ENCODE peak calls at places on chromosomes 12 and 14, in five cellular contexts. X is neural progenitor cell, H is OCI-LY7, L is astrocyte of the spinal cord, J is Daoy. Q is an unnamed sample.

GRCh38 chr14:99605299-99605961 is 1.4 kb upstream of the CCDC85C start:
- DNase-seq in H (peak), L (peak), J (peak), X (peak), Q (peak)

GRCh38 chr12:87303396-87304012 is 725.7 kb downstream of the C12orf50 start:
- DNase-seq in H (no peak), X (no peak), L (no peak), J (no peak), Q (no peak)

GRCh38 chr14:50520947-50521815 is 11.2 kb downstream of the MAP4K5 start:
- DNase-seq in L (peak), H (no peak), J (peak), X (no peak), Q (no peak)

GRCh38 chr12:52434096-52434733 is at the start of gene KRT75:
- DNase-seq in H (no peak), L (peak), X (no peak), J (peak), Q (no peak)

GRCh38 chr12:65566776-65567175 is 257.5 kb upstream of the HMGA2 start:
- DNase-seq in X (no peak), J (no peak), L (peak), H (no peak), Q (no peak)

GRCh38 chr14:104048758-104049496 is 36.6 kb upstream of the ASPG start:
- DNase-seq in J (no peak), H (no peak), L (peak), X (no peak), Q (no peak)

GRCh38 chr14:29339491-29339890 is 572.9 kb downstream of the FOXG1 start:
- DNase-seq in J (peak), L (no peak), H (no peak), X (no peak), Q (no peak)

GRCh38 chr14:92635031-92635430 is 113.4 kb downstream of the LGMN start:
- DNase-seq in J (no peak), L (no peak), X (no peak), H (no peak), Q (no peak)

GRCh38 chr14:96253140-96253539 is 2.9 kb upstream of the BDKRB1 start:
- DNase-seq in H (no peak), X (no peak), L (peak), J (peak), Q (no peak)

GRCh38 chr14:64764641-64765520 is 60.7 kb downstream of the PLEKHG3 start:
- DNase-seq in X (peak), H (peak), J (peak), L (peak), Q (peak)

GRCh38 chr12:21773263-21773741 is 1.2 kb downstream of the KCNJ8 start:
- DNase-seq in H (no peak), X (peak), J (peak), L (no peak), Q (peak)

GRCh38 chr12:9760699-9761406 is at the start of gene CD69:
- DNase-seq in H (peak), X (peak), J (peak), L (no peak), Q (no peak)

GRCh38 chr14:60206837-60207533 is 41.8 kb upstream of the DHRS7 start:
- DNase-seq in L (no peak), H (no peak), J (no peak), X (no peak), Q (no peak)

GRCh38 chr12:109997393-109997792 is 1.2 kb upstream of the GIT2 start:
- DNase-seq in J (no peak), L (no peak), X (no peak), H (no peak), Q (no peak)

GRCh38 chr12:39920647-39921046 is 185.2 kb downstream of the SLC2A13 start:
- DNase-seq in L (no peak), H (no peak), J (no peak), X (no peak), Q (no peak)

GRCh38 chr14:24436355-24437019 is 6.1 kb downstream of the SDR39U1 start:
- DNase-seq in L (peak), H (peak), J (peak), X (peak), Q (peak)

GRCh38 chr14:105388110-105388951 is 10.0 kb upstream of the TEX22 start:
- DNase-seq in J (no peak), L (no peak), X (no peak), H (no peak), Q (no peak)

GRCh38 chr12:116339800-116340371 is 62.4 kb upstream of the MED13L start:
- DNase-seq in L (no peak), H (no peak), J (no peak), X (no peak), Q (no peak)

GRCh38 chr12:131195796-131196195 is 242.1 kb downstream of the ADGRD1 start:
- DNase-seq in J (no peak), L (no peak), X (no peak), H (no peak), Q (no peak)

GRCh38 chr12:96327889-96328288 is 72.3 kb downstream of the CDK17 start:
- DNase-seq in H (peak), X (no peak), L (no peak), J (no peak), Q (no peak)

GRCh38 chr12:65785500-65785899 is 38.8 kb upstream of the HMGA2 start:
- DNase-seq in L (no peak), X (no peak), J (no peak), H (no peak), Q (no peak)

GRCh38 chr14:96852823-96853422 is 55.7 kb downstream of the VRK1 start:
- DNase-seq in L (peak), J (peak), H (peak), X (peak), Q (peak)

GRCh38 chr12:107349008-107349747 is 255.8 kb upstream of the CRY1 start:
- DNase-seq in H (no peak), L (peak), X (peak), J (peak), Q (no peak)

GRCh38 chr14:36605506-36605857 is 23.1 kb upstream of the NKX2-8 start:
- DNase-seq in X (no peak), H (no peak), J (no peak), L (no peak), Q (no peak)

GRCh38 chr14:41285193-41285748 is 321.4 kb upstream of the LRFN5 start:
- DNase-seq in L (peak), X (peak), J (peak), H (peak), Q (no peak)

GRCh38 chr12:49893753-49894752 is 9.6 kb downstream of the FAIM2 start:
- DNase-seq in H (peak), X (no peak), J (peak), L (peak), Q (no peak)

GRCh38 chr14:58821421-58821820 is 183.7 kb downstream of the DACT1 start:
- DNase-seq in H (no peak), X (no peak), J (no peak), L (no peak), Q (no peak)

GRCh38 chr14:63362305-63362914 is 43.7 kb upstream of the GPHB5 start:
- DNase-seq in J (no peak), X (peak), L (no peak), H (no peak), Q (no peak)

GRCh38 chr14:89588840-89589296 is 171.8 kb upstream of the FOXN3 start:
- DNase-seq in X (no peak), J (no peak), H (no peak), L (no peak), Q (no peak)

GRCh38 chr14:105748204-105748578 is 221.8 kb downstream of the TMEM121 start:
- DNase-seq in X (no peak), L (no peak), H (no peak), J (no peak), Q (no peak)

GRCh38 chr14:77926942-77927341 is 127.0 kb downstream of the ADCK1 start:
- DNase-seq in L (no peak), H (no peak), J (no peak), X (peak), Q (peak)

GRCh38 chr12:54220092-54220557 is 31.3 kb upstream of the SMUG1 start:
- DNase-seq in L (peak), X (peak), H (peak), J (peak), Q (peak)

GRCh38 chr14:68734231-68734732 is 58.6 kb downstream of the ZFP36L1 start:
- DNase-seq in L (no peak), H (peak), J (no peak), X (no peak), Q (no peak)

GRCh38 chr12:53098354-53098981 is 1.0 kb downstream of the IGFBP6 start:
- DNase-seq in L (peak), H (no peak), J (peak), X (no peak), Q (no peak)

GRCh38 chr12:110254971-110255540 is 26.0 kb upstream of the ATP2A2 start:
- DNase-seq in J (no peak), L (no peak), X (no peak), H (no peak), Q (no peak)

GRCh38 chr12:107320929-107321618 is 227.7 kb upstream of the CRY1 start:
- DNase-seq in L (peak), X (peak), J (peak), H (no peak), Q (peak)

GRCh38 chr12:20270557-20270956 is 97.8 kb upstream of the PDE3A start:
- DNase-seq in H (no peak), X (no peak), L (no peak), J (no peak), Q (no peak)

GRCh38 chr12:120885521-120885920 is 18.6 kb downstream of the SPPL3 start:
- DNase-seq in H (no peak), L (no peak), X (no peak), J (no peak), Q (no peak)

GRCh38 chr12:71135812-71136176 is 22.0 kb downstream of the TSPAN8 start:
- DNase-seq in X (peak), L (no peak), J (no peak), H (no peak), Q (no peak)

GRCh38 chr12:105289114-105289904 is 41.2 kb upstream of the C12orf75 start:
- DNase-seq in J (peak), L (peak), X (no peak), H (no peak), Q (no peak)

Q was measured in WERI-Rb-1.